ENCODE peak calls at places on chromosomes 13 and 19, in seven cellular contexts. One of them, this sample, is unnamed.
A peak's percentile ranks its signal among the peaks of the same experiment; 100 is the strongest.

GRCh38 chr13:75836441-75836840 is 200.3 kb downstream of the LMO7 start:
- DNase-seq in spleen: no peak
- DNase-seq in WTC11: no peak
- DNase-seq in PC-9: no peak
- DNase-seq in neural crest cell: no peak
- DNase-seq in transverse colon: peak; percentile 23
- DNase-seq in AG04450: no peak
- DNase-seq in this sample: no peak

GRCh38 chr13:65656740-65657329 is 1573.3 kb downstream of the PCDH9 start:
- DNase-seq in WTC11: no peak
- DNase-seq in AG04450: no peak
- DNase-seq in PC-9: no peak
- DNase-seq in neural crest cell: no peak
- DNase-seq in transverse colon: no peak
- DNase-seq in spleen: no peak
- DNase-seq in this sample: no peak

GRCh38 chr19:56884481-56884880 is 44.0 kb upstream of the PEG3 start:
- DNase-seq in WTC11: no peak
- DNase-seq in neural crest cell: no peak
- DNase-seq in PC-9: no peak
- DNase-seq in spleen: no peak
- DNase-seq in transverse colon: no peak
- DNase-seq in AG04450: no peak
- DNase-seq in this sample: no peak

GRCh38 chr13:39452834-39453233 is 150.2 kb downstream of the LHFPL6 start:
- DNase-seq in neural crest cell: no peak
- DNase-seq in WTC11: no peak
- DNase-seq in AG04450: no peak
- DNase-seq in PC-9: no peak
- DNase-seq in transverse colon: no peak
- DNase-seq in spleen: no peak
- DNase-seq in this sample: no peak

GRCh38 chr19:16045171-16045570 is 31.1 kb upstream of the TPM4 start:
- DNase-seq in spleen: no peak
- DNase-seq in neural crest cell: no peak
- DNase-seq in AG04450: no peak
- DNase-seq in transverse colon: no peak
- DNase-seq in WTC11: no peak
- DNase-seq in PC-9: no peak
- DNase-seq in this sample: no peak

GRCh38 chr19:29779921-29780320 is 31.9 kb upstream of the CCNE1 start:
- DNase-seq in transverse colon: no peak
- DNase-seq in WTC11: peak; percentile 51
- DNase-seq in neural crest cell: no peak
- DNase-seq in PC-9: no peak
- DNase-seq in spleen: no peak
- DNase-seq in AG04450: no peak
- DNase-seq in this sample: no peak

GRCh38 chr19:1115646-1116420 is 12.0 kb downstream of the GPX4 start:
- DNase-seq in transverse colon: no peak
- DNase-seq in WTC11: no peak
- DNase-seq in neural crest cell: no peak
- DNase-seq in PC-9: no peak
- DNase-seq in AG04450: no peak
- DNase-seq in spleen: peak; percentile 72
- DNase-seq in this sample: no peak

GRCh38 chr13:80841346-80841882 is 500.5 kb upstream of the SPRY2 start:
- DNase-seq in transverse colon: no peak
- DNase-seq in AG04450: no peak
- DNase-seq in WTC11: no peak
- DNase-seq in spleen: no peak
- DNase-seq in neural crest cell: no peak
- DNase-seq in PC-9: no peak
- DNase-seq in this sample: no peak

GRCh38 chr19:53076984-53077383 is 26.2 kb downstream of the ZNF160 start:
- DNase-seq in WTC11: peak; percentile 91
- DNase-seq in transverse colon: peak; percentile 18
- DNase-seq in spleen: no peak
- DNase-seq in neural crest cell: peak; percentile 66
- DNase-seq in AG04450: no peak
- DNase-seq in PC-9: no peak
- DNase-seq in this sample: no peak
- TF ChIP-seq CTCF in WTC11: peak; percentile 70
- TF ChIP-seq CTCF in transverse colon: peak; percentile 53
- TF ChIP-seq CTCF in spleen: peak; percentile 51
- TF ChIP-seq CTCF in neural crest cell: peak; percentile 83
- TF ChIP-seq CTCF in AG04450: peak; percentile 52
- TF ChIP-seq CTCF in PC-9: peak; percentile 35
- TF ChIP-seq CTCF in this sample: peak; percentile 77

GRCh38 chr19:53432088-53432661 is 391 bp downstream of the ZNF761 start:
- DNase-seq in PC-9: no peak
- DNase-seq in neural crest cell: peak; percentile 4
- DNase-seq in spleen: peak; percentile 83
- DNase-seq in WTC11: peak; percentile 39
- DNase-seq in AG04450: no peak
- DNase-seq in transverse colon: peak; percentile 34
- DNase-seq in this sample: no peak

GRCh38 chr19:53431399-53432087 is at the start of gene ZNF761:
- DNase-seq in neural crest cell: peak; percentile 96
- DNase-seq in AG04450: peak; percentile 69
- DNase-seq in WTC11: peak; percentile 99
- DNase-seq in transverse colon: peak; percentile 98
- DNase-seq in PC-9: peak; percentile 99
- DNase-seq in spleen: peak; percentile 99
- DNase-seq in this sample: peak; percentile 97
- TF ChIP-seq CTCF in neural crest cell: peak; percentile 56
- TF ChIP-seq CTCF in AG04450: peak; percentile 50
- TF ChIP-seq CTCF in WTC11: no peak
- TF ChIP-seq CTCF in transverse colon: peak; percentile 38
- TF ChIP-seq CTCF in PC-9: peak; percentile 60
- TF ChIP-seq CTCF in spleen: peak; percentile 73
- TF ChIP-seq CTCF in this sample: peak; percentile 77

GRCh38 chr19:52533901-52534300 is 6.4 kb downstream of the ZNF808 start:
- DNase-seq in spleen: no peak
- DNase-seq in PC-9: no peak
- DNase-seq in AG04450: no peak
- DNase-seq in WTC11: no peak
- DNase-seq in neural crest cell: no peak
- DNase-seq in transverse colon: no peak
- DNase-seq in this sample: no peak

GRCh38 chr19:52541608-52542007 is 14.1 kb downstream of the ZNF808 start:
- DNase-seq in spleen: no peak
- DNase-seq in PC-9: no peak
- DNase-seq in transverse colon: no peak
- DNase-seq in neural crest cell: no peak
- DNase-seq in AG04450: no peak
- DNase-seq in WTC11: no peak
- DNase-seq in this sample: no peak

GRCh38 chr19:52532480-52532879 is 5.0 kb downstream of the ZNF808 start:
- DNase-seq in PC-9: no peak
- DNase-seq in AG04450: no peak
- DNase-seq in neural crest cell: no peak
- DNase-seq in transverse colon: no peak
- DNase-seq in WTC11: no peak
- DNase-seq in spleen: no peak
- DNase-seq in this sample: no peak

DNA sequence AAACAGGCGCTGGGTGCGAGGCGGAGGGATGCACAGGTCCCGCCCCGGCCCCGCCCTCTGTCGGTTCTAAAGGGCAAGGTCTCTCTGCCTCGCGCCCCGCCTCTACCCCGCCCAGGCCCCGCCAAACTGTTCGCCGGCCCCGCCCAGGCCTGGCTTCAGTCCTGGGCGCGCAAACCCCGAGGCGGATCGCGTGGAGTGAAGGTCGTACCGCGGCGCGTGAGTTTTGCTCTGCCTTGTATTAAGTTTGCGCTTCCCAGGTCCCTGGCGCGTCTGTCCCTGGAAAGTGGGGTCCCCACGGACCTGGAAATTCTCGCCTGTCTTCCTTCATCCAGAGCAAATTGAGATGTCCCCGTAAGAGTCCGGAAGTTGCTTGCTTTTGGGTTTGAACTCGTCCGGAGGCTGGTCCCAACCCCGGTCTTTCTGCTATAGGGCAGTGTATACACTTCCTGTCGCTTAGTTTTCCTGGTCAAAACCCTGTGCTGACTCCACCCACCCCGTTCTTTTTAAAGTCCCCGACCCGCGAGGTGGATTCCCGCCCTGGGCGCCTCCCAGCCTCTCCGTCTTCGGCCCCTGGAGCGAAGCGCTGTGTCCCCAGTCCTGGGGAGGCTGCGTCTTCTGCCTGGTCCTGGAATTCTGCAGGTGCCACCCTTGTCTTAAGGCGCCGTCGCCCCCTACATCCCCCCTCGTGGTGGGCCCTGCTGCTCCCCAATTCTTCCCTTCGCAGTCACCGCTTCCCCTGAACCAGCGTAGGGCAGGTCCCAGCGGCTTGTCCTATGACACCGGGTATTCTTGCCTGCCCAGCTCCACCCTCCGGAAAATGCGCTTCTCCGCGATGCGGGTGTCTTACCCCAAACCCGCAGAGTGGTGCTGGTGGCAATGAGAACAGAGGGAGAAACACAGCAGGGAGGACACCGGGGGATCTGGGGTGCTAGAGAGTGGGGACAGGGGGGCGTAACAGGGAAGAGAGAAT is 8.6 kb downstream of the ZNF808 start:
- DNase-seq in transverse colon: peak; percentile 82
- DNase-seq in WTC11: peak; percentile 97
- DNase-seq in AG04450: peak; percentile 24
- DNase-seq in neural crest cell: peak; percentile 82
- DNase-seq in PC-9: no peak
- DNase-seq in spleen: peak; percentile 98
- DNase-seq in this sample: no peak
- TF ChIP-seq CTCF in transverse colon: no peak
- TF ChIP-seq CTCF in WTC11: no peak
- TF ChIP-seq CTCF in AG04450: no peak
- TF ChIP-seq CTCF in neural crest cell: no peak
- TF ChIP-seq CTCF in PC-9: no peak
- TF ChIP-seq CTCF in spleen: peak; percentile 54
- TF ChIP-seq CTCF in this sample: peak; percentile 31

DNA sequence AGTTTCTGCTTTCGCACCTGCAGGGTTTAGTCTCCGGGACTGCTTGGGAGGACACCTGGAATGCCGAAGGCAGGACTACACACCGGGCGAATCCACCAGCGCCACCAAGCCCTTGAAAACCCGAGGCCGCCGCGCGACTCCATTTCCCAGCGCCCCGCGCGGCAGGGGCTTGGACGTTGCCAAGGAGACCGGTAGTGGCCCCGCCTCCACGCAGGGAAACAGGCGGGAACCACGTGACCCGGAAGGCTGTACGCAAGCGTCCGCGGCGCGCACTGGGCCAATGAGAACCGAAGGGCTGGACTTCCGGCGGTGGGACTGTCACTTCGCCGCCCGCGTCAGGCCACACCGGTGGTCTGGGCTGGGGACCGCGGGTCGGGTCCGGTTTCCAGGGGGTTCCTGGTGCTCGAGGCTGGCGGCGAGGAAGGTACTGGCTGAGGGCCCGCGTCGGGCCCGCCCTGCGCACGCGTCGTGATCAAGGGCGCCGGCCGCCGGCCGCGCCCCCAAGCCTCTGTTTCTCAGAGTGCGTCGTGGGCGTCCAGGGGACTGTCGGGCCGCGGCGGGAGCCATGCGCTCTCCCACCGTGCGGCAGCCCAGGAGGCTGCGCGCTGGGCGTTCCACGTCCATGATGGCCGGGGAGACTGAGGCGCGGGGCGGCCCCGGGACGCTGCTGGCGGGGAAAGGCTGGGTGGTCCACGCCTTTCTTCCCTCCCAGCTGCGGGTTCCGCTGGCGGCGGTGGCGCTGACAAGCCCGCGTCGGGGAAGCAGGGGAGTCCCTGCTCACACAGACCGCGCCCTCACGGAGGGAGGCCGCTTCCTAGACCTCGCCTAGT is at the start of gene ZNF324:
- DNase-seq in transverse colon: peak; percentile 99
- DNase-seq in neural crest cell: peak; percentile 96
- DNase-seq in PC-9: peak; percentile 96
- DNase-seq in AG04450: peak; percentile 79
- DNase-seq in WTC11: peak; percentile 99
- DNase-seq in spleen: peak; percentile 99
- DNase-seq in this sample: peak; percentile 99
- TF ChIP-seq CTCF in transverse colon: peak; percentile 5
- TF ChIP-seq CTCF in neural crest cell: no peak
- TF ChIP-seq CTCF in PC-9: no peak
- TF ChIP-seq CTCF in AG04450: no peak
- TF ChIP-seq CTCF in WTC11: no peak
- TF ChIP-seq CTCF in spleen: no peak
- TF ChIP-seq CTCF in this sample: peak; percentile 14

GRCh38 chr19:38556521-38557174 is 61.1 kb downstream of the MAP4K1 start:
- DNase-seq in WTC11: no peak
- DNase-seq in AG04450: no peak
- DNase-seq in spleen: no peak
- DNase-seq in PC-9: no peak
- DNase-seq in transverse colon: no peak
- DNase-seq in neural crest cell: no peak
- DNase-seq in this sample: no peak

GRCh38 chr19:38554676-38555141 is 63.0 kb downstream of the MAP4K1 start:
- DNase-seq in transverse colon: no peak
- DNase-seq in spleen: no peak
- DNase-seq in WTC11: no peak
- DNase-seq in PC-9: no peak
- DNase-seq in neural crest cell: no peak
- DNase-seq in AG04450: no peak
- DNase-seq in this sample: no peak

GRCh38 chr19:38555200-38555599 is 62.6 kb downstream of the MAP4K1 start:
- DNase-seq in transverse colon: no peak
- DNase-seq in AG04450: no peak
- DNase-seq in spleen: no peak
- DNase-seq in WTC11: no peak
- DNase-seq in neural crest cell: no peak
- DNase-seq in PC-9: no peak
- DNase-seq in this sample: peak; percentile 10

GRCh38 chr19:38559428-38560401 is 58.0 kb downstream of the MAP4K1 start:
- DNase-seq in AG04450: no peak
- DNase-seq in transverse colon: no peak
- DNase-seq in spleen: peak; percentile 69
- DNase-seq in PC-9: no peak
- DNase-seq in neural crest cell: no peak
- DNase-seq in WTC11: no peak
- DNase-seq in this sample: peak; percentile 5

DNA sequence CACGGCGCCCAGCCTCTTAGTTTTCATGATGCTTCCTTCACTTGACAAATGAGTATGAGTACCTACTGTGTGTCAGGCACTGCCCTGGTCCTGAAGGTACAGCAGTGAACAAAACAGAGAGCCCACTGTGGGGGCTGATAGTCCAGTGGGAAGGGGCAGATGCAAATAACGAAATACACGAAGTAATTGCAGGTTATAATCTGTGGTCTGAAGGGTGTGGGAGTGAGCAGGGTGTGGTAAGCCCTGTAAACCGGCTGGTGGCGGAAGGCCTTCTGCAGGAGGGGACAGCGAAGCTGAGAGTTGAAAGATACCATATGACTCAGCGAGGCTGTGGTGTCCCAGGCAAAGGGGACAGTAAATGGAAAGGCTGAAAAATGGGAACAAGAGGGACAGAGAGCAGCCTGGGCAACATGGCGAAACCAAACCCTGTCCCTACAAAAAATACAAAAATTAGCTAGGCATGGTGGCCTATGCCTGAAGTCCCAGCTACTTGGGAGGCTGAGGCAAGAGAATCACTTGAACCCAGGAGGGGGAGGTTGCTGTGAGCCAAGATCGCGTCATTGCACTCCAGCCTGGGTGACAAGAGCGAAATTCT is 60.5 kb downstream of the MAP4K1 start:
- DNase-seq in neural crest cell: no peak
- DNase-seq in PC-9: peak; percentile 32
- DNase-seq in transverse colon: peak; percentile 63
- DNase-seq in WTC11: no peak
- DNase-seq in AG04450: no peak
- DNase-seq in spleen: peak; percentile 85
- DNase-seq in this sample: peak; percentile 34
- TF ChIP-seq CTCF in neural crest cell: no peak
- TF ChIP-seq CTCF in PC-9: peak; percentile 7
- TF ChIP-seq CTCF in transverse colon: no peak
- TF ChIP-seq CTCF in WTC11: no peak
- TF ChIP-seq CTCF in AG04450: no peak
- TF ChIP-seq CTCF in spleen: no peak
- TF ChIP-seq CTCF in this sample: no peak

This sample was measured in chondrocyte.